ENCODE peak calls at places on chromosomes 6 and 20, in five cellular contexts. H, Q, B, N and G are unnamed samples.

GRCh38 chr20:17682889-17683198 is 802 bp upstream of the RRBP1 start:
- DNase-seq in H (no peak), Q (no peak), B (no peak), N (no peak), G (no peak)

GRCh38 chr6:106671651-106672050 is 42.3 kb downstream of the QRSL1 start:
- DNase-seq in H (no peak), Q (no peak), B (no peak), N (no peak), G (no peak)

GRCh38 chr6:51855310-51856082 is 231.9 kb downstream of the PKHD1 start:
- DNase-seq in H (no peak), Q (no peak), B (no peak), N (peak), G (no peak)

GRCh38 chr20:36875702-36876472 is at the start of gene TLDC2:
- DNase-seq in H (no peak), Q (no peak), B (no peak), N (no peak), G (no peak)

GRCh38 chr6:142414462-142414861 is 112.7 kb downstream of the ADGRG6 start:
- DNase-seq in H (no peak), Q (no peak), B (no peak), N (no peak), G (no peak)

GRCh38 chr6:53005667-53006250 is 10.7 kb upstream of the GSTA4 start:
- DNase-seq in H (no peak), Q (no peak), B (no peak), N (no peak), G (no peak)

GRCh38 chr6:135291288-135292116 is 110.4 kb downstream of the MYB start:
- DNase-seq in H (no peak), Q (no peak), B (no peak), N (peak), G (no peak)

GRCh38 chr6:41021832-41022231 is 17.2 kb downstream of the UNC5CL start:
- DNase-seq in H (no peak), Q (no peak), B (peak), N (peak), G (no peak)

GRCh38 chr6:41200296-41200900 is 551 bp downstream of the TREML2 start:
- DNase-seq in H (no peak), Q (peak), B (no peak), N (peak), G (no peak)

GRCh38 chr6:26270903-26271639 is 93.9 kb upstream of the BTN3A2 start:
- DNase-seq in H (peak), Q (peak), B (peak), N (peak), G (peak)

GRCh38 chr6:146598785-146599405 is at the start of gene ADGB:
- DNase-seq in H (no peak), Q (peak), B (peak), N (peak), G (no peak)
- H3K4me3 ChIP-seq in H (peak), Q (peak), B (peak), N (peak), G (peak)

GRCh38 chr6:89724981-89725380 is 86.4 kb upstream of the LYRM2 start:
- DNase-seq in H (no peak), Q (no peak), B (no peak), N (no peak), G (no peak)

GRCh38 chr6:89727501-89727900 is 89.0 kb upstream of the LYRM2 start:
- DNase-seq in H (no peak), Q (no peak), B (no peak), N (no peak), G (no peak)

GRCh38 chr6:89723046-89723445 is 84.5 kb upstream of the LYRM2 start:
- DNase-seq in H (no peak), Q (no peak), B (no peak), N (no peak), G (no peak)
- H3K4me3 ChIP-seq in H (no peak), Q (no peak), B (no peak), N (no peak), G (no peak)

GRCh38 chr20:33460711-33461110 is 17.1 kb upstream of the SNTA1 start:
- DNase-seq in H (no peak), Q (no peak), B (no peak), N (no peak), G (no peak)

GRCh38 chr20:33463332-33464101 is 20.0 kb upstream of the SNTA1 start:
- DNase-seq in H (no peak), Q (no peak), B (peak), N (no peak), G (no peak)

GRCh38 chr20:33466303-33466646 is 22.7 kb upstream of the SNTA1 start:
- DNase-seq in H (no peak), Q (no peak), B (no peak), N (no peak), G (no peak)

GRCh38 chr20:33470457-33470856 is 19.4 kb upstream of the CBFA2T2 start:
- DNase-seq in H (no peak), Q (no peak), B (no peak), N (no peak), G (no peak)

DNA sequence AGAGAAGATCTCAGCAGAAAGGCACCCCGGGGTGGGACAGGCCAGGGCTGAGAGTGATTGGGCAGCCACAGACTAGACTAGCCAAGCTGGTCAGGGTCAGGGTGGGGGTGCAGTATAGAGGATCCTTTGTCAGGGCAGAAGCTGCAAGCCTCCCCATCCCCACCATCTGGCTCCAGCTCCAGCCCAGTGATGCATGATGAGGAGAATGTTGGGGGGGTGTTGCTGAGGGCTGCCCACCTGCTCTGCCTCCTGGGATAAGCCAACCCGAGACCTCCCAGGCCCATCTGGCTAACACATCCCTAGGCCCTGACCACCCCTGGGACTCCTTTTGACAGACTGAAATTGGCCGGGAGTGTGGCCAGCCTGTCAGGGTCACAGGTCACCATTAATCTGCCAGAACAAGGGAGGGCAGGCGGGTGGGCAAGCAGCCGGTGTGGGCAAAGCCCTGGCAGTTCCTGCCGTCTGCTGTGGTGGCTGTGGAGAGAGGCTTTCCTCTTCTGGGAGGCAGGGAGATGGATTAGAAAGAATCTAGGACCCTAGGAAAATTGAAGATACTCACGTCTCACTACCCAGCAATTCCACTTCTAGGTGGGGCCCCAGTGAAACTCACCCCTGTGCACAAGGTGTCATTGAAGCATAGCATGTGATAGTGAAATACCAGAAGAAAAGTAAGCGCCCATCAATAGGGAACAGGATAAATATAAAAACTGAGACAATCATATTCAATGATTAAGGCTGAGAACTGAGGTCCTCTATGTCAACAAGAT is 22.2 kb upstream of the SNTA1 start:
- DNase-seq in H (no peak), Q (no peak), B (no peak), N (no peak), G (peak)
- H3K4me3 ChIP-seq in H (no peak), Q (no peak), B (no peak), N (no peak), G (no peak)

GRCh38 chr6:47479874-47480273 is 2.3 kb downstream of the CD2AP start:
- DNase-seq in H (no peak), Q (no peak), B (no peak), N (no peak), G (no peak)
- H3K4me3 ChIP-seq in H (no peak), Q (peak), B (peak), N (peak), G (no peak)

GRCh38 chr6:43053545-43054205 is at the start of gene CUL7:
- DNase-seq in H (peak), Q (peak), B (peak), N (peak), G (peak)

GRCh38 chr6:43052842-43053544 is 658 bp downstream of the CUL7 start:
- DNase-seq in H (peak), Q (no peak), B (no peak), N (no peak), G (no peak)

GRCh38 chr6:43050981-43051380 is 2.7 kb downstream of the CUL7 start:
- DNase-seq in H (no peak), Q (no peak), B (no peak), N (no peak), G (no peak)

GRCh38 chr6:43054206-43054943 is 724 bp upstream of the CUL7 start:
- DNase-seq in H (peak), Q (no peak), B (no peak), N (no peak), G (no peak)

GRCh38 chr6:43052225-43052841 is 1.3 kb downstream of the CUL7 start:
- DNase-seq in H (peak), Q (no peak), B (no peak), N (no peak), G (no peak)
- H3K4me3 ChIP-seq in H (no peak), Q (peak), B (no peak), N (peak), G (no peak)

GRCh38 chr20:47204746-47205122 is 151.8 kb downstream of the ZMYND8 start:
- DNase-seq in H (no peak), Q (no peak), B (no peak), N (no peak), G (no peak)

GRCh38 chr20:47205577-47206123 is 150.8 kb downstream of the ZMYND8 start:
- DNase-seq in H (no peak), Q (peak), B (peak), N (peak), G (peak)

GRCh38 chr20:47206962-47207641 is 149.4 kb downstream of the ZMYND8 start:
- DNase-seq in H (no peak), Q (no peak), B (no peak), N (no peak), G (no peak)

GRCh38 chr20:47202765-47203667 is 153.5 kb downstream of the ZMYND8 start:
- DNase-seq in H (no peak), Q (no peak), B (no peak), N (no peak), G (no peak)

GRCh38 chr20:47204008-47204745 is 152.3 kb downstream of the ZMYND8 start:
- DNase-seq in H (no peak), Q (peak), B (no peak), N (peak), G (no peak)
- H3K4me3 ChIP-seq in H (no peak), Q (no peak), B (no peak), N (no peak), G (no peak)

DNA sequence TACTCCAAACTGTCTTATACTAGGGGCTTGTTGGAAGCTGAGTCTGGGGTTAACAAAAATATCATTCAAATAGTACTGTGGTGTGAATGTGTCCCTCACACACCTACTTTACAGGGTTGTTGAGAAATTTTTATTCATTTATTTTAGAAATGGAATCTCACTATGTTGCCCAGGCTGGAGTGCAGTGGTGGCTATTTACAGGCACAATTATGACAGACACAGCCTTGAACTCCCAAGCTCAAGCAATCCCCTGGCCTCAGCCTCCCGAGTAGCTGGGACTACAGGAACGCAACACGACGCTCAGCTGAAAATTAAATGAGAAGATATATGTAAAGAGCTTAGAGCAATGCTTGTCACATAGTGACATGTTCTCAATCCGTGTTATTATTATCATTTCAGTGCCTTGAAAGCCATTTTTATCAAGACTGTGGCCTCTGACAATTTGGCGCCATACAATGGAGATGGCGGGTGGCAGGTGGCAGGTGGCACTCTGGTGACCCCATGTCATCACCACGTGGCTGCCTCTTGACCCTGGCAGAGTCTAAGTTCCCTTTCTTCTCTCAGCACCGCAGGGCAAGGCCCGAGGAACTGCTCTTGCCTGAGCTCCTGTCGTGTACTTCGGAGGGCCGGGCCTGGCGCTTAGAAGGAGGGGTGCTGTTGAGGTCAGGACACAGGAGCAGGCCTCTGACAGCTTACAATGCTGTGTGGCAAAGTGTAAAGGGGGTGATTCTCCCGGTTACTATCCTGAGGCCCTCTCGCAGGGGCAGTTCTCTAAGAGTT is 64.5 kb downstream of the STX11 start:
- DNase-seq in H (no peak), Q (no peak), B (no peak), N (no peak), G (no peak)
- H3K4me3 ChIP-seq in H (no peak), Q (no peak), B (peak), N (peak), G (no peak)

GRCh38 chr6:138545621-138545980 is 46.3 kb upstream of the NHSL1 start:
- DNase-seq in H (peak), Q (peak), B (peak), N (peak), G (peak)
- H3K4me3 ChIP-seq in H (no peak), Q (peak), B (peak), N (peak), G (peak)